ENCODE peak calls at places on chromosomes 3 and 15, in five cellular contexts. One of them, this sample, is unnamed.

GRCh38 chr3:132637590-132637989 is 22.0 kb downstream of the ACAD11 start:
- DNase-seq in ovary: no peak
- DNase-seq in astrocyte of the spinal cord: peak; percentile 25
- DNase-seq in foreskin fibroblast: peak; percentile 55
- DNase-seq in NT2/D1: no peak
- DNase-seq in this sample: peak; percentile 26

GRCh38 chr3:148389916-148390315 is 307.8 kb upstream of the AGTR1 start:
- DNase-seq in ovary: no peak
- DNase-seq in astrocyte of the spinal cord: peak; percentile 25
- DNase-seq in foreskin fibroblast: peak; percentile 2
- DNase-seq in NT2/D1: no peak
- DNase-seq in this sample: peak; percentile 64

GRCh38 chr15:71303977-71304376 is 188.7 kb downstream of the THSD4 start:
- DNase-seq in ovary: no peak
- DNase-seq in astrocyte of the spinal cord: no peak
- DNase-seq in foreskin fibroblast: no peak
- DNase-seq in NT2/D1: no peak
- DNase-seq in this sample: no peak

GRCh38 chr3:138940446-138940845 is 6.5 kb downstream of the FOXL2 start:
- DNase-seq in ovary: peak; percentile 39
- DNase-seq in astrocyte of the spinal cord: no peak
- DNase-seq in foreskin fibroblast: no peak
- DNase-seq in NT2/D1: no peak
- DNase-seq in this sample: peak; percentile 73

GRCh38 chr3:144900366-144900765 is 928.7 kb downstream of the DIPK2A start:
- DNase-seq in ovary: no peak
- DNase-seq in astrocyte of the spinal cord: no peak
- DNase-seq in foreskin fibroblast: peak; percentile 54
- DNase-seq in NT2/D1: no peak
- DNase-seq in this sample: no peak

GRCh38 chr15:63301088-63301487 is 23.7 kb downstream of the APH1B start:
- DNase-seq in ovary: no peak
- DNase-seq in astrocyte of the spinal cord: no peak
- DNase-seq in foreskin fibroblast: no peak
- DNase-seq in NT2/D1: no peak
- DNase-seq in this sample: no peak

GRCh38 chr3:151346292-151346691 is 16.9 kb upstream of the P2RY13 start:
- DNase-seq in ovary: no peak
- DNase-seq in astrocyte of the spinal cord: no peak
- DNase-seq in foreskin fibroblast: no peak
- DNase-seq in NT2/D1: no peak
- DNase-seq in this sample: no peak

GRCh38 chr3:124266517-124266916 is 274.6 kb upstream of the ROPN1 start:
- DNase-seq in ovary: no peak
- DNase-seq in astrocyte of the spinal cord: no peak
- DNase-seq in foreskin fibroblast: no peak
- DNase-seq in NT2/D1: no peak
- DNase-seq in this sample: no peak

GRCh38 chr3:124584552-124585391 is 145.5 kb upstream of the UMPS start:
- DNase-seq in ovary: peak; percentile 49
- DNase-seq in astrocyte of the spinal cord: peak; percentile 48
- DNase-seq in foreskin fibroblast: peak; percentile 51
- DNase-seq in NT2/D1: peak; percentile 35
- DNase-seq in this sample: peak; percentile 96

GRCh38 chr3:51362476-51362875 is 22.6 kb upstream of the MANF start:
- DNase-seq in ovary: no peak
- DNase-seq in astrocyte of the spinal cord: no peak
- DNase-seq in foreskin fibroblast: no peak
- DNase-seq in NT2/D1: no peak
- DNase-seq in this sample: no peak

GRCh38 chr3:146044046-146044445 is 116.9 kb downstream of the PLOD2 start:
- DNase-seq in ovary: no peak
- DNase-seq in astrocyte of the spinal cord: no peak
- DNase-seq in foreskin fibroblast: peak; percentile 17
- DNase-seq in NT2/D1: no peak
- DNase-seq in this sample: no peak

GRCh38 chr3:30333903-30334302 is 272.5 kb upstream of the TGFBR2 start:
- DNase-seq in ovary: no peak
- DNase-seq in astrocyte of the spinal cord: no peak
- DNase-seq in foreskin fibroblast: peak; percentile 48
- DNase-seq in NT2/D1: no peak
- DNase-seq in this sample: peak; percentile 41

GRCh38 chr3:108806316-108806715 is 16.3 kb upstream of the TRAT1 start:
- DNase-seq in ovary: no peak
- DNase-seq in astrocyte of the spinal cord: no peak
- DNase-seq in foreskin fibroblast: no peak
- DNase-seq in NT2/D1: no peak
- DNase-seq in this sample: no peak

GRCh38 chr3:138945646-138946553 is 1.0 kb downstream of the FOXL2 start:
- DNase-seq in ovary: peak; percentile 62
- DNase-seq in astrocyte of the spinal cord: peak; percentile 26
- DNase-seq in foreskin fibroblast: peak; percentile 63
- DNase-seq in NT2/D1: no peak
- DNase-seq in this sample: no peak

GRCh38 chr3:159978353-159978752 is 10.3 kb upstream of the IL12A start:
- DNase-seq in ovary: no peak
- DNase-seq in astrocyte of the spinal cord: peak; percentile 5
- DNase-seq in foreskin fibroblast: no peak
- DNase-seq in NT2/D1: no peak
- DNase-seq in this sample: no peak

GRCh38 chr15:89492111-89492641 is 4.2 kb downstream of the RHCG start:
- DNase-seq in ovary: no peak
- DNase-seq in astrocyte of the spinal cord: no peak
- DNase-seq in foreskin fibroblast: no peak
- DNase-seq in NT2/D1: no peak
- DNase-seq in this sample: no peak

GRCh38 chr3:53146319-53146868 is 14.6 kb upstream of the PRKCD start:
- DNase-seq in ovary: no peak
- DNase-seq in astrocyte of the spinal cord: no peak
- DNase-seq in foreskin fibroblast: no peak
- DNase-seq in NT2/D1: no peak
- DNase-seq in this sample: peak; percentile 5

GRCh38 chr3:194973366-194974000 is 287.8 kb downstream of the FAM43A start:
- DNase-seq in ovary: no peak
- DNase-seq in astrocyte of the spinal cord: no peak
- DNase-seq in foreskin fibroblast: no peak
- DNase-seq in NT2/D1: no peak
- DNase-seq in this sample: no peak

GRCh38 chr3:159751754-159752153 is 236.9 kb upstream of the IL12A start:
- DNase-seq in ovary: no peak
- DNase-seq in astrocyte of the spinal cord: no peak
- DNase-seq in foreskin fibroblast: peak; percentile 49
- DNase-seq in NT2/D1: no peak
- DNase-seq in this sample: no peak

GRCh38 chr3:142888484-142889262 is at the start of gene PCOLCE2:
- DNase-seq in ovary: peak; percentile 19
- DNase-seq in astrocyte of the spinal cord: peak; percentile 25
- DNase-seq in foreskin fibroblast: peak; percentile 49
- DNase-seq in NT2/D1: peak; percentile 28
- DNase-seq in this sample: peak; percentile 88

GRCh38 chr15:76058714-76059319 is 968 bp upstream of the TMEM266 start:
- DNase-seq in ovary: no peak
- DNase-seq in astrocyte of the spinal cord: peak; percentile 7
- DNase-seq in foreskin fibroblast: peak; percentile 27
- DNase-seq in NT2/D1: no peak
- DNase-seq in this sample: no peak

GRCh38 chr3:100650651-100651611 is 41.5 kb downstream of the ADGRG7 start:
- DNase-seq in ovary: no peak
- DNase-seq in astrocyte of the spinal cord: peak; percentile 71
- DNase-seq in foreskin fibroblast: peak; percentile 76
- DNase-seq in NT2/D1: no peak
- DNase-seq in this sample: peak; percentile 54

GRCh38 chr3:56796202-56796601 is 5.5 kb downstream of the ARHGEF3 start:
- DNase-seq in ovary: no peak
- DNase-seq in astrocyte of the spinal cord: peak; percentile 32
- DNase-seq in foreskin fibroblast: no peak
- DNase-seq in NT2/D1: no peak
- DNase-seq in this sample: peak; percentile 84

GRCh38 chr15:60351066-60351465 is 46.7 kb downstream of the ANXA2 start:
- DNase-seq in ovary: no peak
- DNase-seq in astrocyte of the spinal cord: no peak
- DNase-seq in foreskin fibroblast: peak; percentile 66
- DNase-seq in NT2/D1: no peak
- DNase-seq in this sample: no peak

GRCh38 chr3:183159319-183159718 is 3.2 kb downstream of the LAMP3 start:
- DNase-seq in ovary: no peak
- DNase-seq in astrocyte of the spinal cord: no peak
- DNase-seq in foreskin fibroblast: no peak
- DNase-seq in NT2/D1: no peak
- DNase-seq in this sample: no peak

GRCh38 chr3:73365756-73366397 is 258.9 kb downstream of the PDZRN3 start:
- DNase-seq in ovary: peak; percentile 73
- DNase-seq in astrocyte of the spinal cord: peak; percentile 66
- DNase-seq in foreskin fibroblast: peak; percentile 75
- DNase-seq in NT2/D1: no peak
- DNase-seq in this sample: peak; percentile 88

GRCh38 chr15:89307046-89307587 is 27.5 kb downstream of the POLG start:
- DNase-seq in ovary: no peak
- DNase-seq in astrocyte of the spinal cord: peak; percentile 53
- DNase-seq in foreskin fibroblast: peak; percentile 70
- DNase-seq in NT2/D1: no peak
- DNase-seq in this sample: peak; percentile 92

GRCh38 chr15:38257676-38258075 is 5.0 kb downstream of the SPRED1 start:
- DNase-seq in ovary: no peak
- DNase-seq in astrocyte of the spinal cord: no peak
- DNase-seq in foreskin fibroblast: no peak
- DNase-seq in NT2/D1: no peak
- DNase-seq in this sample: no peak

GRCh38 chr3:105343991-105344390 is 22.7 kb upstream of the ALCAM start:
- DNase-seq in ovary: no peak
- DNase-seq in astrocyte of the spinal cord: no peak
- DNase-seq in foreskin fibroblast: no peak
- DNase-seq in NT2/D1: no peak
- DNase-seq in this sample: peak; percentile 54

GRCh38 chr3:183252973-183253363 is at the start of gene B3GNT5:
- DNase-seq in ovary: peak; percentile 48
- DNase-seq in astrocyte of the spinal cord: peak; percentile 28
- DNase-seq in foreskin fibroblast: peak; percentile 67
- DNase-seq in NT2/D1: no peak
- DNase-seq in this sample: no peak

GRCh38 chr3:105827101-105827634 is 41.6 kb downstream of the CBLB start:
- DNase-seq in ovary: no peak
- DNase-seq in astrocyte of the spinal cord: no peak
- DNase-seq in foreskin fibroblast: no peak
- DNase-seq in NT2/D1: no peak
- DNase-seq in this sample: no peak

GRCh38 chr15:58742424-58743160 is 6.9 kb downstream of the ADAM10 start:
- DNase-seq in ovary: no peak
- DNase-seq in astrocyte of the spinal cord: peak; percentile 85
- DNase-seq in foreskin fibroblast: peak; percentile 58
- DNase-seq in NT2/D1: no peak
- DNase-seq in this sample: peak; percentile 8

GRCh38 chr3:176352716-176353334 is 844.5 kb downstream of the TBL1XR1 start:
- DNase-seq in ovary: no peak
- DNase-seq in astrocyte of the spinal cord: no peak
- DNase-seq in foreskin fibroblast: peak; percentile 10
- DNase-seq in NT2/D1: no peak
- DNase-seq in this sample: no peak

GRCh38 chr3:189712906-189713483 is 81.8 kb downstream of the TP63 start:
- DNase-seq in ovary: no peak
- DNase-seq in astrocyte of the spinal cord: no peak
- DNase-seq in foreskin fibroblast: peak; percentile 20
- DNase-seq in NT2/D1: no peak
- DNase-seq in this sample: no peak

GRCh38 chr3:43632269-43632733 is 10.5 kb upstream of the ANO10 start:
- DNase-seq in ovary: no peak
- DNase-seq in astrocyte of the spinal cord: peak; percentile 85
- DNase-seq in foreskin fibroblast: peak; percentile 84
- DNase-seq in NT2/D1: no peak
- DNase-seq in this sample: peak; percentile 71

GRCh38 chr3:43632986-43633385 is 11.2 kb upstream of the ANO10 start:
- DNase-seq in ovary: no peak
- DNase-seq in astrocyte of the spinal cord: no peak
- DNase-seq in foreskin fibroblast: no peak
- DNase-seq in NT2/D1: no peak
- DNase-seq in this sample: no peak

GRCh38 chr3:43627360-43627759 is 5.5 kb upstream of the ANO10 start:
- DNase-seq in ovary: no peak
- DNase-seq in astrocyte of the spinal cord: no peak
- DNase-seq in foreskin fibroblast: no peak
- DNase-seq in NT2/D1: no peak
- DNase-seq in this sample: no peak

GRCh38 chr3:43629741-43630140 is 7.9 kb upstream of the ANO10 start:
- DNase-seq in ovary: no peak
- DNase-seq in astrocyte of the spinal cord: no peak
- DNase-seq in foreskin fibroblast: peak; percentile 31
- DNase-seq in NT2/D1: no peak
- DNase-seq in this sample: no peak

GRCh38 chr3:43629254-43629653 is 7.4 kb upstream of the ANO10 start:
- DNase-seq in ovary: no peak
- DNase-seq in astrocyte of the spinal cord: no peak
- DNase-seq in foreskin fibroblast: peak; percentile 74
- DNase-seq in NT2/D1: no peak
- DNase-seq in this sample: no peak
- H3K4me3 ChIP-seq in ovary: no peak overlapping the region
- H3K4me3 ChIP-seq in astrocyte of the spinal cord: no peak overlapping the region
- H3K4me3 ChIP-seq in foreskin fibroblast: no peak overlapping the region
- H3K4me3 ChIP-seq in NT2/D1: no peak overlapping the region
- H3K4me3 ChIP-seq in this sample: no peak overlapping the region

DNA sequence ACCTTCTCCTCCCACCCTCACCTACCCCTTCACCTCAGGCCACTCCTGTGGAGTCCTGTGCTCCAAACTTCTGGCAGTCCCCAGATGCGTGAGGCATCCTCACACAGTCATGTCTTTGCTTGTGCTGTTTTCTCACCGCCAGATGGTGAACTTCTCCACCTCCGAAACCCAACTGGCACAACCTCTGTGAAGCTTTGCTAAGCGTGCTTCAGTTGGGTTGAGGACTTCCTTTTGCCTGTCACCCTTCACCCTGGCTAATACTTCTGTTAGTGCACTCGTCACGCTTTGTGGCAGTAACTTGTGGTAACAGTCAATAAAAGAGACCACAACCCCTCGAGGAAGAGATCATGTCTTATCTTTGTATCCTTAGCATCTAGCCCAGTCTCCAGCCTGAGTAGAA is 42.0 kb upstream of the SKOR1 start:
- DNase-seq in ovary: no peak
- DNase-seq in astrocyte of the spinal cord: no peak
- DNase-seq in foreskin fibroblast: no peak
- DNase-seq in NT2/D1: no peak
- DNase-seq in this sample: no peak
- H3K4me3 ChIP-seq in ovary: no peak overlapping the region
- H3K4me3 ChIP-seq in astrocyte of the spinal cord: no peak overlapping the region
- H3K4me3 ChIP-seq in foreskin fibroblast: no peak overlapping the region
- H3K4me3 ChIP-seq in NT2/D1: no peak overlapping the region
- H3K4me3 ChIP-seq in this sample: no peak overlapping the region

GRCh38 chr15:70036585-70037343 is 61.0 kb downstream of the TLE3 start:
- DNase-seq in ovary: no peak
- DNase-seq in astrocyte of the spinal cord: no peak
- DNase-seq in foreskin fibroblast: no peak
- DNase-seq in NT2/D1: no peak
- DNase-seq in this sample: peak; percentile 62
- H3K4me3 ChIP-seq in ovary: no peak overlapping the region
- H3K4me3 ChIP-seq in astrocyte of the spinal cord: no peak overlapping the region
- H3K4me3 ChIP-seq in foreskin fibroblast: no peak overlapping the region
- H3K4me3 ChIP-seq in NT2/D1: no peak overlapping the region
- H3K4me3 ChIP-seq in this sample: no peak overlapping the region

GRCh38 chr3:55481067-55481917 is 5.8 kb downstream of the WNT5A start:
- DNase-seq in ovary: peak; percentile 62
- DNase-seq in astrocyte of the spinal cord: peak; percentile 73
- DNase-seq in foreskin fibroblast: peak; percentile 94
- DNase-seq in NT2/D1: no peak
- DNase-seq in this sample: peak; percentile 97
- H3K4me3 ChIP-seq in ovary: peak overlapping the region; percentile 34
- H3K4me3 ChIP-seq in astrocyte of the spinal cord: peak overlapping the region; percentile 73
- H3K4me3 ChIP-seq in foreskin fibroblast: peak overlapping the region; percentile 86
- H3K4me3 ChIP-seq in NT2/D1: no peak overlapping the region
- H3K4me3 ChIP-seq in this sample: peak overlapping the region; percentile 72

This sample was measured in osteoblast.